ENCODE peak calls at places on chromosomes 5 and 9, in six cellular contexts. I is A549, Q is HepG2, P is GM12878, Z is K562, S is upper lobe of left lung. K is an unnamed sample.

GRCh38 chr9:96149881-96150280 is 152.1 kb downstream of the HSD17B3 start:
- ATAC-seq in Z (no peak), P (peak), S (no peak), I (no peak), Q (no peak), K (no peak)

GRCh38 chr5:113507601-113508000 is 5.9 kb upstream of the YTHDC2 start:
- ATAC-seq in Z (no peak), S (no peak), I (no peak), Q (no peak), P (peak), K (no peak)

GRCh38 chr9:111348821-111349271 is 18.8 kb upstream of the OR2K2 start:
- ATAC-seq in Q (peak), Z (no peak), S (no peak), P (no peak), I (peak), K (no peak)

GRCh38 chr5:76622973-76623596 is at the start of gene F2RL2:
- ATAC-seq in P (no peak), S (peak), Q (no peak), Z (peak), I (peak), K (peak)

GRCh38 chr9:85224301-85224700 is 517.5 kb downstream of the AGTPBP1 start:
- ATAC-seq in S (no peak), I (no peak), Q (no peak), Z (no peak), P (no peak), K (no peak)

GRCh38 chr5:91245074-91245452 is 138.1 kb downstream of the ARRDC3 start:
- ATAC-seq in S (no peak), Q (no peak), I (no peak), Z (no peak), P (no peak), K (no peak)

GRCh38 chr9:121192959-121193645 is 8.6 kb downstream of the RAB14 start:
- ATAC-seq in Z (no peak), I (no peak), Q (no peak), P (peak), S (no peak), K (no peak)

GRCh38 chr5:5101676-5102075 is 38.5 kb upstream of the ADAMTS16 start:
- ATAC-seq in P (no peak), Z (no peak), S (no peak), Q (no peak), I (no peak), K (no peak)

GRCh38 chr9:116155700-116156045 is 2.1 kb downstream of the PAPPA start:
- ATAC-seq in Z (no peak), P (no peak), Q (no peak), I (no peak), S (peak), K (no peak)

GRCh38 chr9:132185164-132186009 is 23.5 kb downstream of the NTNG2 start:
- ATAC-seq in S (peak), Q (no peak), Z (no peak), I (no peak), P (no peak), K (no peak)

GRCh38 chr9:84759300-84759750 is 89.8 kb downstream of the NTRK2 start:
- ATAC-seq in Z (no peak), I (no peak), S (no peak), P (peak), Q (no peak), K (no peak)

GRCh38 chr5:100479079-100479688 is 56.0 kb upstream of the FAM174A start:
- ATAC-seq in Q (peak), S (no peak), I (peak), P (peak), Z (peak), K (no peak)

GRCh38 chr9:26159575-26160392 is 481.5 kb upstream of the TUSC1 start:
- ATAC-seq in S (no peak), I (no peak), P (no peak), Z (no peak), Q (no peak), K (no peak)

GRCh38 chr9:129037767-129038098 is 1.3 kb downstream of the MIGA2 start:
- ATAC-seq in P (no peak), S (no peak), Z (no peak), Q (peak), I (no peak), K (peak)

GRCh38 chr5:124212949-124213348 is 533.5 kb downstream of the ZNF608 start:
- ATAC-seq in Q (no peak), P (no peak), I (no peak), Z (no peak), S (no peak), K (no peak)

GRCh38 chr9:378263-378662 is 163.6 kb downstream of the DOCK8 start:
- ATAC-seq in P (no peak), Q (no peak), S (no peak), I (no peak), Z (no peak), K (no peak)

GRCh38 chr5:155402927-155403645 is 389.5 kb downstream of the KIF4B start:
- ATAC-seq in I (no peak), S (no peak), Z (no peak), P (no peak), Q (no peak), K (no peak)

GRCh38 chr9:137682431-137682991 is 63.7 kb downstream of the EHMT1 start:
- ATAC-seq in Q (no peak), I (no peak), P (peak), S (no peak), Z (peak), K (no peak)

GRCh38 chr9:109859447-109859846 is 79.4 kb downstream of the PALM2AKAP2 start:
- ATAC-seq in S (no peak), P (no peak), Q (no peak), Z (no peak), I (no peak), K (no peak)

GRCh38 chr5:133377736-133378135 is 234.6 kb downstream of the FSTL4 start:
- ATAC-seq in P (no peak), Z (no peak), Q (no peak), S (no peak), I (no peak), K (no peak)

GRCh38 chr9:132451276-132451675 is 41.3 kb downstream of the CFAP77 start:
- ATAC-seq in P (no peak), Q (no peak), I (no peak), Z (no peak), S (no peak), K (no peak)

GRCh38 chr5:14937277-14937676 is 65.7 kb upstream of the ANKH start:
- ATAC-seq in Z (no peak), I (no peak), Q (no peak), S (peak), P (no peak), K (peak)

GRCh38 chr5:43386960-43387362 is 25.2 kb downstream of the CCL28 start:
- ATAC-seq in I (no peak), Z (no peak), Q (no peak), P (peak), S (no peak), K (no peak)

GRCh38 chr5:145743396-145744061 is 91.6 kb downstream of the PRELID2 start:
- ATAC-seq in Z (peak), I (no peak), S (no peak), Q (peak), P (no peak), K (no peak)

GRCh38 chr5:119596046-119596445 is 33.3 kb upstream of the FAM170A start:
- ATAC-seq in P (no peak), S (no peak), Q (no peak), I (no peak), Z (no peak), K (no peak)

GRCh38 chr5:67971223-67971830 is 244.2 kb upstream of the PIK3R1 start:
- ATAC-seq in Z (no peak), S (peak), Q (no peak), P (no peak), I (no peak), K (peak)

GRCh38 chr5:66186108-66186507 is 42.0 kb downstream of the SREK1 start:
- ATAC-seq in I (peak), Z (peak), S (no peak), Q (peak), P (no peak), K (no peak)

GRCh38 chr5:1565737-1566734 is 42.3 kb upstream of the LPCAT1 start:
- ATAC-seq in Q (no peak), S (no peak), I (no peak), P (no peak), Z (no peak), K (no peak)

GRCh38 chr9:113572076-113572861 is 108.7 kb downstream of the RGS3 start:
- ATAC-seq in I (no peak), S (peak), Q (peak), Z (peak), P (no peak), K (no peak)

GRCh38 chr9:122797316-122798033 is 2.4 kb upstream of the OR1K1 start:
- ATAC-seq in I (peak), Q (no peak), Z (no peak), S (no peak), P (peak), K (no peak)
- TF ChIP-seq EP300 in I (no peak), Q (no peak), Z (no peak), S (no peak), P (no peak), K (no peak)

GRCh38 chr5:154087260-154087659 is 48.5 kb downstream of the MFAP3 start:
- ATAC-seq in P (no peak), S (no peak), Q (no peak), I (peak), Z (no peak), K (no peak)
- TF ChIP-seq EP300 in P (no peak), S (no peak), Q (no peak), I (no peak), Z (no peak), K (no peak)

DNA sequence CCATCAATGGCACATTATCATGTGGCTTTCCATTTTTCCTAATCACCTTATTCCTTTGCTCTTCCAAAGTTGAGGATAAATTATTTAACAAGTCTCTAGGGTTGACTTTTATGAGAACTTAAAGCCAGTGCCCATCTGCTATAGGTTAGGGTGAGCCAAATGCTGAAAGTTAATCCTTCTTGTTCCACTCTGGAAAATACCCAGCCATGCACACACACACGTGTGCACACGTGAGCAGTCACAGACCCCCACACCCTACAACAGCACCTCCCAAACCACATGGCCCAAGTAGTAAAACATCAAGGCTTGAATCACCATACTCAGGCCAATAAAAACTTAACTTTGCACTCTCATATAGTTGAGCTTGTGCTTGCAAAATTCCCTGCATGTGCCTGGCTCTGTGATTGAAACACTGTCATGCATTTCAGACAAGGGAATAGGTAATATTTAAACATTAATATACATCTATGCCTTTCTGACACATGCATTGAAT is 467.6 kb downstream of the ARHGEF28 start:
- ATAC-seq in Z (no peak), P (no peak), S (no peak), Q (no peak), I (no peak), K (no peak)
- TF ChIP-seq EP300 in Z (no peak), P (no peak), S (no peak), Q (no peak), I (no peak), K (no peak)

DNA sequence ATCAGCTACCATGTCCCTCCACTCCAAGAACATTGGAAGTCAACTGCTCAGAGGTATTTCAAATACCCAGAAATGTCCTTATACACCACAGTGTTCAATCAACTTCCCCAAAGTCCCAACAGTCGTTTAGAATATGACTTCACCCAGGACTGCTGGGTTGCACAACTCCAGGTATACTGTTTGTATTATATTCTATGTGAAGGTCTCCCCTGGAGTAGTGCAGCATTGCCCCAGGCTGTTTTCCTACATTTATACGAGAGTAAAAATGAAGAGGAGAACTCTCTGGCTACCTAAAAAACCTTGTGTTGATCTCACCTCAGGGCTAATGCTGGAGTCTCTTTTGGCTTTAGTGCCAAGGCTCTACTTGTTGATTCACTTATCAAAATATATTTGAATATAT is 183.6 kb upstream of the MAP3K1 start:
- ATAC-seq in Z (no peak), P (no peak), S (no peak), I (no peak), Q (peak), K (no peak)
- TF ChIP-seq EP300 in Z (no peak), P (no peak), S (no peak), I (no peak), Q (no peak), K (no peak)

GRCh38 chr5:150758534-150759333 is at the start of gene DCTN4:
- ATAC-seq in I (peak), Z (peak), P (peak), S (peak), Q (peak), K (peak)
- TF ChIP-seq EP300 in I (no peak), Z (no peak), P (no peak), S (peak), Q (no peak), K (no peak)

GRCh38 chr5:142356716-142357468 is 32.1 kb upstream of the SPRY4 start:
- ATAC-seq in Z (peak), Q (peak), S (peak), P (peak), I (peak), K (peak)
- TF ChIP-seq EP300 in Z (peak), Q (peak), S (peak), P (peak), I (peak), K (no peak)

DNA sequence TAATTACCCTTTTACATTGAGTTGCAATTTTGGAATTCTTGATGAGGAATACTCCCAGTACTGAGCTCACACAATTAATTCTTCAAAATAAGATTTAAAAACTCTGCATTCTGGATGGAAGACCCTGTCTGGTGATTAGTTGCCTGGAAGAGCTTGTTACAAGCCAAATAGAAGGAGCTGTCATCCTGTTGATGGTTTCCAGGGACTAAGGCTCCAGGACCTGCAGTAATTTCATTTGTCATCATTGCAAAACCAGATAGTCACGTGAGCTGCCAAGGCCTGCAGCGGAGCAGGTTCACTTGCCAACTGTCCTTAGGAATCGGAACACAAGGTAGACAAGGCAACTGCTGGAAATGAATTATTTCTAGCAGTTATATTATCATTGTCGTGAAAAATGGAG is 597.7 kb downstream of the CCDC171 start:
- ATAC-seq in S (no peak), P (no peak), I (no peak), Q (no peak), Z (no peak), K (peak)
- TF ChIP-seq EP300 in S (no peak), P (no peak), I (no peak), Q (no peak), Z (no peak), K (no peak)

GRCh38 chr9:16282718-16283117 is 587.8 kb downstream of the BNC2 start:
- ATAC-seq in Z (no peak), S (no peak), I (no peak), Q (no peak), P (no peak), K (no peak)

GRCh38 chr9:16278420-16278999 is 592.0 kb downstream of the BNC2 start:
- ATAC-seq in Q (no peak), S (no peak), P (no peak), Z (no peak), I (no peak), K (no peak)

GRCh38 chr9:16282216-16282615 is 588.3 kb downstream of the BNC2 start:
- ATAC-seq in Z (no peak), Q (no peak), P (no peak), S (no peak), I (no peak), K (no peak)

GRCh38 chr9:16277471-16277870 is 593.0 kb downstream of the BNC2 start:
- ATAC-seq in Q (no peak), Z (no peak), S (no peak), I (no peak), P (no peak), K (no peak)

DNA sequence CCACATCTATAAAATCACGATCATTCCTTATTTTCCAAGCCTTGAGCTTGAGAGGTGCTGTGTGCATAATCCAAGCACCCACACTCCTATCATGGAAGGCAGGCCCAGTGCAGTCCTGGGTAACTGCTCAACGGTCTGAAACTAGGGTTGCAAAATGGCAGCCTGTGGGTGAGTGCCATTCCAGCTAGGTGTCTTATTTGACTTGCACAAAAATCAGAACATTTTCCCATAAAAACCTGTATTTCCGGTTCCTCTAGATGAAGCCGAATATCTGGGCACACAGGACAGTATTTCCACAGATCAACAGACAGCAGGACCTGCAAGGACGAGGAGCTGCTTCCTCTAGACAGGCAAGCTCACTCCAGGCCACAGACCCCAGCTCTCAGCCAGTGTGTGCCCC is 588.8 kb downstream of the BNC2 start:
- ATAC-seq in S (no peak), I (no peak), P (no peak), Z (no peak), Q (no peak), K (no peak)
- TF ChIP-seq EP300 in S (no peak), I (no peak), P (no peak), Z (no peak), Q (no peak), K (no peak)

GRCh38 chr5:105868038-105868775 is 1802.5 kb downstream of the EFNA5 start:
- ATAC-seq in S (no peak), P (peak), Z (peak), I (no peak), Q (peak), K (no peak)
- TF ChIP-seq EP300 in S (no peak), P (no peak), Z (no peak), I (no peak), Q (no peak), K (no peak)

GRCh38 chr9:70049672-70050271 is 6.1 kb downstream of the MAMDC2 start:
- ATAC-seq in I (peak), P (no peak), Z (no peak), Q (no peak), S (peak), K (peak)
- TF ChIP-seq EP300 in I (no peak), P (no peak), Z (no peak), Q (no peak), S (no peak), K (no peak)